ENCODE peak calls at places on chromosomes 3 and 15, in five cellular contexts. One of them, this sample, is unnamed.

GRCh38 chr3:135908225-135908624 is 57.3 kb upstream of the PPP2R3A start:
- DNase-seq in fibroblast of lung: no peak
- DNase-seq in AG10803: no peak
- DNase-seq in PC-3: peak; percentile 89
- DNase-seq in epithelial cell of esophagus: peak; percentile 91
- DNase-seq in this sample: no peak

GRCh38 chr15:85580914-85581313 is 200.5 kb downstream of the AKAP13 start:
- DNase-seq in fibroblast of lung: no peak
- DNase-seq in AG10803: no peak
- DNase-seq in PC-3: no peak
- DNase-seq in epithelial cell of esophagus: peak; percentile 12
- DNase-seq in this sample: no peak

GRCh38 chr3:122835590-122835989 is 40.7 kb downstream of the SLC49A4 start:
- DNase-seq in fibroblast of lung: no peak
- DNase-seq in AG10803: no peak
- DNase-seq in PC-3: no peak
- DNase-seq in epithelial cell of esophagus: no peak
- DNase-seq in this sample: no peak

GRCh38 chr15:35444557-35445204 is 101.3 kb downstream of the DPH6 start:
- DNase-seq in fibroblast of lung: peak; percentile 77
- DNase-seq in AG10803: peak; percentile 50
- DNase-seq in PC-3: peak; percentile 76
- DNase-seq in epithelial cell of esophagus: peak; percentile 56
- DNase-seq in this sample: no peak

GRCh38 chr3:34212671-34213070 is 414.2 kb downstream of the PDCD6IP start:
- DNase-seq in fibroblast of lung: peak; percentile 10
- DNase-seq in AG10803: peak; percentile 63
- DNase-seq in PC-3: no peak
- DNase-seq in epithelial cell of esophagus: peak; percentile 46
- DNase-seq in this sample: no peak

GRCh38 chr3:146067048-146067447 is 93.9 kb downstream of the PLOD2 start:
- DNase-seq in fibroblast of lung: peak; percentile 85
- DNase-seq in AG10803: peak; percentile 75
- DNase-seq in PC-3: peak; percentile 91
- DNase-seq in epithelial cell of esophagus: peak; percentile 62
- DNase-seq in this sample: no peak

GRCh38 chr3:67094769-67095168 is 96.7 kb downstream of the KBTBD8 start:
- DNase-seq in fibroblast of lung: peak; percentile 28
- DNase-seq in AG10803: peak; percentile 64
- DNase-seq in PC-3: no peak
- DNase-seq in epithelial cell of esophagus: peak; percentile 26
- DNase-seq in this sample: no peak

GRCh38 chr3:172982731-172983364 is 158.2 kb downstream of the SPATA16 start:
- DNase-seq in fibroblast of lung: peak; percentile 19
- DNase-seq in AG10803: no peak
- DNase-seq in PC-3: peak; percentile 18
- DNase-seq in epithelial cell of esophagus: no peak
- DNase-seq in this sample: no peak

GRCh38 chr3:157572559-157573270 is 69.5 kb upstream of the VEPH1 start:
- DNase-seq in fibroblast of lung: peak; percentile 59
- DNase-seq in AG10803: peak; percentile 49
- DNase-seq in PC-3: peak; percentile 81
- DNase-seq in epithelial cell of esophagus: peak; percentile 68
- DNase-seq in this sample: no peak

GRCh38 chr3:47315069-47315647 is 32.4 kb downstream of the KLHL18 start:
- DNase-seq in fibroblast of lung: peak; percentile 13
- DNase-seq in AG10803: peak; percentile 3
- DNase-seq in PC-3: no peak
- DNase-seq in epithelial cell of esophagus: no peak
- DNase-seq in this sample: no peak

GRCh38 chr3:39232859-39233258 is 40.5 kb upstream of the XIRP1 start:
- DNase-seq in fibroblast of lung: no peak
- DNase-seq in AG10803: no peak
- DNase-seq in PC-3: no peak
- DNase-seq in epithelial cell of esophagus: no peak
- DNase-seq in this sample: no peak

GRCh38 chr3:20141841-20142240 is 44.2 kb downstream of the SGO1 start:
- DNase-seq in fibroblast of lung: peak; percentile 60
- DNase-seq in AG10803: peak; percentile 36
- DNase-seq in PC-3: no peak
- DNase-seq in epithelial cell of esophagus: no peak
- DNase-seq in this sample: no peak

GRCh38 chr15:71329509-71330260 is 214.4 kb downstream of the THSD4 start:
- DNase-seq in fibroblast of lung: peak; percentile 40
- DNase-seq in AG10803: peak; percentile 36
- DNase-seq in PC-3: peak; percentile 80
- DNase-seq in epithelial cell of esophagus: peak; percentile 69
- DNase-seq in this sample: no peak

GRCh38 chr15:22979069-22979698 is 984 bp downstream of the CYFIP1 start:
- DNase-seq in fibroblast of lung: peak; percentile 41
- DNase-seq in AG10803: peak; percentile 51
- DNase-seq in PC-3: peak; percentile 71
- DNase-seq in epithelial cell of esophagus: peak; percentile 73
- DNase-seq in this sample: peak; percentile 68

GRCh38 chr3:195063596-195064193 is 207.3 kb downstream of the XXYLT1 start:
- DNase-seq in fibroblast of lung: no peak
- DNase-seq in AG10803: peak; percentile 9
- DNase-seq in PC-3: peak; percentile 65
- DNase-seq in epithelial cell of esophagus: peak; percentile 38
- DNase-seq in this sample: no peak

GRCh38 chr3:146035366-146035765 is 125.6 kb downstream of the PLOD2 start:
- DNase-seq in fibroblast of lung: peak; percentile 46
- DNase-seq in AG10803: peak; percentile 77
- DNase-seq in PC-3: no peak
- DNase-seq in epithelial cell of esophagus: peak; percentile 26
- DNase-seq in this sample: no peak

GRCh38 chr3:69016901-69017300 is 3.4 kb upstream of the EOGT start:
- DNase-seq in fibroblast of lung: no peak
- DNase-seq in AG10803: no peak
- DNase-seq in PC-3: no peak
- DNase-seq in epithelial cell of esophagus: no peak
- DNase-seq in this sample: no peak

GRCh38 chr3:69016102-69016501 is 2.6 kb upstream of the EOGT start:
- DNase-seq in fibroblast of lung: no peak
- DNase-seq in AG10803: no peak
- DNase-seq in PC-3: no peak
- DNase-seq in epithelial cell of esophagus: no peak
- DNase-seq in this sample: no peak

GRCh38 chr3:69020857-69021256 is 7.4 kb upstream of the EOGT start:
- DNase-seq in fibroblast of lung: no peak
- DNase-seq in AG10803: no peak
- DNase-seq in PC-3: no peak
- DNase-seq in epithelial cell of esophagus: no peak
- DNase-seq in this sample: no peak

DNA sequence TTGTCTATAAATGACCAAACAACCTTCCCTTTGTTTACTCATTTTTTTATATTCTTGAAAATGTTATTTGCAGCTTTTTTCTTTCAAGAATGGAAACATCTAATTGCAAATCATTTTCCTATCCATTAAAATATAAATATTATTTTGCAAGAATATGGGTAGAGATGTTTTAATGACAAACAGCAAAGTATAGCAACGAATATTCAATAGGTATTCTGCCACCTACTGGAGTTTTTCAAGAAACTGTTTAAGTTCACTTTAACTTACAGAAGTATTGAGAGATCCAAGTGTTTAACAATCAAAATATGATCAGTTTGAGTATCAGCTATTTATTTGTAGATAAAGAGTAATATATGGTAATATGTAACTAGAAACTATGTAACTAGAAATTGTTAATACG is 6.9 kb upstream of the EOGT start:
- DNase-seq in fibroblast of lung: peak; percentile 39
- DNase-seq in AG10803: no peak
- DNase-seq in PC-3: peak; percentile 6
- DNase-seq in epithelial cell of esophagus: no peak
- DNase-seq in this sample: no peak
- TF ChIP-seq CTCF in fibroblast of lung: peak; percentile 36
- TF ChIP-seq CTCF in AG10803: peak; percentile 40
- TF ChIP-seq CTCF in PC-3: peak; percentile 54
- TF ChIP-seq CTCF in epithelial cell of esophagus: peak; percentile 13
- TF ChIP-seq CTCF in this sample: peak; percentile 42

DNA sequence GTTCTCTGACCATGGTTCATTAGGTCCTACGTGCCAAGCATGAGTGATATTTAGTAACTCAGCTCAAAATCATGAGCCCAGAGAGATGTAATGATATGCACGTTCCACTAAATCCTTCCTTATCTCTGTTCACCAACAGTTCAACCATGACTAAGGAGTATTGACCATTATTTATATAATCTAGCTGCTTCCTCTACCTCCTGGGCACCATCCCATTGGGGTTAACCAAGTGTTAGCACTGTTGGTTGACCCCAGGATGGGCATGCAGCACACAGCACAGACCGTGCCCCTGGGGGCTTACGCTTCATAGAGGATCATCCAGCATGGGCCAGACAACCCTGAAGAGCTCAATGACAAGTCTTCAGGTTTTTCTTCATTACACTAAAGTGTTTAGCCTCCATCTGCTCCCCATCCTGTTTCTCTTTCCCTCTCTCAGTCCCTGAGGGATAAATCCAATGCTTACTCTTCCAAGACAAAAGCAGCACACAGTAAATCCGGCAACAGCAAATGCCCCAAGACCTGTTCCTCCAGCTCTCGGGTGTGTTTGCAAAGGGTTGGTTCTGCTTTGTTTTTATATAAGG is 10.4 kb downstream of the FAM174B start:
- DNase-seq in fibroblast of lung: no peak
- DNase-seq in AG10803: no peak
- DNase-seq in PC-3: peak; percentile 72
- DNase-seq in epithelial cell of esophagus: no peak
- DNase-seq in this sample: peak; percentile 14
- H3K4me3 ChIP-seq in fibroblast of lung: no peak overlapping the region
- H3K4me3 ChIP-seq in AG10803: no peak overlapping the region
- H3K4me3 ChIP-seq in PC-3: peak overlapping the region; percentile 13
- H3K4me3 ChIP-seq in epithelial cell of esophagus: no peak overlapping the region
- H3K4me3 ChIP-seq in this sample: no peak overlapping the region

DNA sequence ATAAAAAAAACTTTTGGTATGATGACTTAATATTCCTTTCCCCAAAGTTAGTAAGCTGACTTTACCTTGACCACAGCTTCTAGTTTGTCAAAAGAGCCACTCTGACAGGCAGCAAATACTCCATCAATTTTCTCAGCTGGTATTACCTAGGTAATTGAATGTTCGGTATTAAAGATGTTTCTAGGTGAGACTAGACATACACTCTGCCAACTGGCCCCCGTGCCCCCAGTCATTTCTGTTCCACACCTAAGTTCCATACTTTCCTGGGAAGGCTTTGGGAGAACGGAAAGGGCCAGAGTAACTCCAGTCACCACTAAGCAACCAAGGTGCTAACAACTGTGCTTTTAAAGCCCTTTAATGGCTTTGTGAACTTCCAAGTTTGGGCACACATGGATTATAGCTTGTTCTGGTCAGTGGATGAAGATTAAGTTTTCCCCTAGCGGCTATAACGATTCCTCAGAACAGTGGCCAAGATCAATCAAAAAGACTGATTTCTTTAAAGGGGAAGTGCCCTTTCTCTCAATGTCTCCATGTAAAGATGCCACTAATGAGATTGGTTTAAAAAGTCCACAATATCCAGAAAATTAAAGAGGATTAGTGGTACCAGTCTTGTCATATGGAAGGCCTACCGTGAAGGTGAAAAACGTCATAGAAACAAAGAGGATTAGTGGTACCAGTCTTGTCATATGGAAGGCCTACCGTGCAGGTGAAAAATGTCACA is 7.0 kb downstream of the EIF4A2 start:
- DNase-seq in fibroblast of lung: peak; percentile 67
- DNase-seq in AG10803: peak; percentile 35
- DNase-seq in PC-3: peak; percentile 33
- DNase-seq in epithelial cell of esophagus: peak; percentile 49
- DNase-seq in this sample: no peak
- TF ChIP-seq CTCF in fibroblast of lung: peak; percentile 17
- TF ChIP-seq CTCF in AG10803: peak; percentile 10
- TF ChIP-seq CTCF in PC-3: no peak
- TF ChIP-seq CTCF in epithelial cell of esophagus: no peak
- TF ChIP-seq CTCF in this sample: no peak

GRCh38 chr15:62118446-62118964 is 46.6 kb downstream of the C2CD4B start:
- DNase-seq in fibroblast of lung: no peak
- DNase-seq in AG10803: no peak
- DNase-seq in PC-3: no peak
- DNase-seq in epithelial cell of esophagus: no peak
- DNase-seq in this sample: no peak

GRCh38 chr15:62120776-62121175 is 44.3 kb downstream of the C2CD4B start:
- DNase-seq in fibroblast of lung: no peak
- DNase-seq in AG10803: no peak
- DNase-seq in PC-3: no peak
- DNase-seq in epithelial cell of esophagus: no peak
- DNase-seq in this sample: no peak

GRCh38 chr15:62119926-62120273 is 45.2 kb downstream of the C2CD4B start:
- DNase-seq in fibroblast of lung: no peak
- DNase-seq in AG10803: no peak
- DNase-seq in PC-3: no peak
- DNase-seq in epithelial cell of esophagus: no peak
- DNase-seq in this sample: no peak

GRCh38 chr15:62121273-62122015 is 43.6 kb downstream of the C2CD4B start:
- DNase-seq in fibroblast of lung: no peak
- DNase-seq in AG10803: no peak
- DNase-seq in PC-3: no peak
- DNase-seq in epithelial cell of esophagus: no peak
- DNase-seq in this sample: no peak

DNA sequence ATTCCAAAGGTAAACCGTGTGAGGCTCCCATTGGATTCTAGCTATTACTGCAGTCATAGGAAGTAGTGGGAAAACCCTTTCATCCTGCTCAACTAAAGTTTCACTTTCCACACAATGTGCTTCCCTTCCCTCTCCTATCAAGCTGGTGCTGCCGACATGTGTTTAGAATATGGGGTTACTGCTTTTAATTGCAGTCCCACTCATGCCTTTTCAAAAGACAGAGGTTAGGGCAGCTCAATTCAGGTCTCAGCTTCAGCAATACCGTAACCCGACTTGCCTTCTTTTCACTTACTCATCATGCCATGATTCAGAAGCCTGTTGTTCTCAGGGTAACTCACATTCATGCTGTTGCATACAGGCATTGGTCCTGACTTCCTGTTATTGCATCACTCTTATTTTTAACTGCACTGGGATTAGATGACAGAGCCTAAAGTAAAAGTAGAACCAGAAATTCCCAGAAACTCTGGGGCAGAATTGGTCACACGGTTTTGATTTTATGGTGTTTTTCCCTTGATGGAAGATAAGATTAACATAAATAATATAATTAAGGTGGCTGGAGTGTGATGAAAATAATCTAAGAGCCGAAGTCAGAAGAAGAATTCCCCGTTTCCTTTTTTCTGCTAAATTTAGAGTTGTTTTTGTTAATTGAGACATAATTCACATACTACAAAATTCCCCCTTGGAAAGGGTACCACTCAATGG is 45.7 kb downstream of the C2CD4B start:
- DNase-seq in fibroblast of lung: peak; percentile 95
- DNase-seq in AG10803: peak; percentile 94
- DNase-seq in PC-3: peak; percentile 82
- DNase-seq in epithelial cell of esophagus: peak; percentile 97
- DNase-seq in this sample: no peak
- H3K4me3 ChIP-seq in fibroblast of lung: no peak overlapping the region
- H3K4me3 ChIP-seq in AG10803: peak overlapping the region; percentile 52
- H3K4me3 ChIP-seq in PC-3: peak overlapping the region; percentile 22
- H3K4me3 ChIP-seq in epithelial cell of esophagus: no peak overlapping the region
- H3K4me3 ChIP-seq in this sample: no peak overlapping the region

This sample was measured in right lobe of liver.